ENCODE peak calls at places on chromosomes 1 and 21, in eight cellular contexts. H, N, U, S, M, R, T and E are unnamed samples.
A peak's percentile ranks its signal among the peaks of the same experiment; 100 is the strongest.

GRCh38 chr1:182259229-182259872 is 132.2 kb downstream of the GLUL start:
- DNase-seq in H (no peak), N (no peak), U (no peak), S (peak; percentile 76), M (no peak), R (peak; percentile 34), T (peak; percentile 19), E (no peak)

GRCh38 chr1:64686828-64687724 is 57.8 kb upstream of the RAVER2 start:
- DNase-seq in H (peak; percentile 65), N (peak; percentile 47), U (peak; percentile 46), S (peak; percentile 76), M (peak; percentile 71), R (no peak), T (peak; percentile 85), E (no peak)

GRCh38 chr1:59393211-59394180 is 96.6 kb downstream of the FGGY start:
- DNase-seq in H (peak; percentile 91), N (peak; percentile 78), U (no peak), S (no peak), M (peak; percentile 44), R (no peak), T (no peak), E (no peak)

GRCh38 chr1:109482796-109483638 is 688 bp upstream of the ATXN7L2 start:
- DNase-seq in H (peak; percentile 13), N (no peak), U (no peak), S (no peak), M (peak; percentile 77), R (no peak), T (no peak), E (no peak)

GRCh38 chr1:53799141-53799540 is 39.0 kb downstream of the NDC1 start:
- DNase-seq in H (no peak), N (no peak), U (no peak), S (no peak), M (no peak), R (no peak), T (no peak), E (no peak)

GRCh38 chr1:50841791-50842387 is 118.2 kb downstream of the FAF1 start:
- DNase-seq in H (peak; percentile 62), N (no peak), U (no peak), S (no peak), M (no peak), R (no peak), T (no peak), E (no peak)

GRCh38 chr1:242427519-242427918 is 97.0 kb downstream of the PLD5 start:
- DNase-seq in H (no peak), N (no peak), U (no peak), S (no peak), M (no peak), R (no peak), T (no peak), E (no peak)

GRCh38 chr1:229027622-229028182 is 243.2 kb upstream of the RAB4A start:
- DNase-seq in H (peak; percentile 37), N (peak; percentile 1), U (no peak), S (peak; percentile 20), M (peak; percentile 71), R (no peak), T (peak; percentile 48), E (no peak)

GRCh38 chr1:107267489-107267888 is 126.7 kb downstream of the NTNG1 start:
- DNase-seq in H (no peak), N (no peak), U (no peak), S (no peak), M (no peak), R (no peak), T (no peak), E (no peak)

GRCh38 chr21:36178349-36178748 is 21.7 kb downstream of the DOP1B start:
- DNase-seq in H (no peak), N (no peak), U (no peak), S (no peak), M (no peak), R (no peak), T (no peak), E (no peak)

GRCh38 chr1:228955691-228956090 is 220.4 kb downstream of the RHOU start:
- DNase-seq in H (peak; percentile 70), N (peak; percentile 50), U (no peak), S (no peak), M (no peak), R (no peak), T (peak; percentile 27), E (no peak)

GRCh38 chr21:44517175-44517899 is 22.7 kb downstream of the KRTAP10-1 start:
- DNase-seq in H (peak; percentile 29), N (peak; percentile 7), U (peak; percentile 53), S (no peak), M (peak; percentile 55), R (no peak), T (no peak), E (no peak)

GRCh38 chr1:31689821-31690220 is 14.0 kb downstream of the COL16A1 start:
- DNase-seq in H (peak; percentile 96), N (peak; percentile 91), U (peak; percentile 47), S (peak; percentile 92), M (no peak), R (no peak), T (peak; percentile 95), E (no peak)

GRCh38 chr1:205961970-205962820 is 18.9 kb upstream of the SLC26A9 start:
- DNase-seq in H (peak; percentile 7), N (no peak), U (no peak), S (peak; percentile 17), M (no peak), R (no peak), T (peak; percentile 43), E (no peak)

GRCh38 chr1:89995595-89996397 is 886 bp downstream of the ZNF326 start:
- DNase-seq in H (no peak), N (no peak), U (no peak), S (peak; percentile 37), M (no peak), R (no peak), T (no peak), E (no peak)

GRCh38 chr1:87805661-87806376 is 477.1 kb downstream of the LMO4 start:
- DNase-seq in H (peak; percentile 74), N (no peak), U (peak; percentile 13), S (peak; percentile 91), M (no peak), R (no peak), T (peak; percentile 70), E (no peak)

GRCh38 chr21:42629856-42630410 is 23.5 kb upstream of the PDE9A start:
- DNase-seq in H (no peak), N (no peak), U (no peak), S (no peak), M (no peak), R (no peak), T (no peak), E (no peak)

GRCh38 chr21:42120056-42120903 is 49.2 kb downstream of the UMODL1 start:
- DNase-seq in H (no peak), N (no peak), U (no peak), S (peak; percentile 95), M (no peak), R (no peak), T (peak; percentile 38), E (peak; percentile 43)

GRCh38 chr1:5910666-5911065 is 81.6 kb downstream of the NPHP4 start:
- DNase-seq in H (no peak), N (no peak), U (no peak), S (no peak), M (no peak), R (no peak), T (no peak), E (no peak)

DNA sequence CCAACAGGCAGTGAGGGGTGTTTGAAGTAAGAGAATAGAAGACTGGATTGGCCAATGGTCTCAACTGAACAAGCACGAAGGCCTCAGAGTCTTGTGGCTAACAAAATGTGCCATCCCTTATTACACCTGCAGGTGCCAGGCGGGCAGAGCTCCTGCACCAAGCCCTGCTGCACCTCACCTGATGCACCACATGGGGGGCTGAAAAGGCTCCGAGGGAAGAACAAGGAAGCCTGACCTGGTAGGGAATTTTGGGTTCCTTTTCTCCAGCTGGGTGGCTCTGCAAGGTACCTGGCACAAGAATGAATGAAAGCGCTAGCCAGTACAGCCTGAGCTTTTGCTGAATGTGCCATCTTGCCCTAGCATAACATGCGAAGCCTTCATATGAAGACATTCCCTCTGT is 9.7 kb downstream of the HSD3B1 start:
- DNase-seq in H (no peak), N (no peak), U (peak; percentile 2), S (no peak), M (peak; percentile 75), R (no peak), T (no peak), E (no peak)
- TF ChIP-seq CTCF in H (no peak), N (no peak), U (no peak), S (peak; percentile 9), M (peak; percentile 56), R (no peak), T (peak; percentile 19), E (peak; percentile 11)

DNA sequence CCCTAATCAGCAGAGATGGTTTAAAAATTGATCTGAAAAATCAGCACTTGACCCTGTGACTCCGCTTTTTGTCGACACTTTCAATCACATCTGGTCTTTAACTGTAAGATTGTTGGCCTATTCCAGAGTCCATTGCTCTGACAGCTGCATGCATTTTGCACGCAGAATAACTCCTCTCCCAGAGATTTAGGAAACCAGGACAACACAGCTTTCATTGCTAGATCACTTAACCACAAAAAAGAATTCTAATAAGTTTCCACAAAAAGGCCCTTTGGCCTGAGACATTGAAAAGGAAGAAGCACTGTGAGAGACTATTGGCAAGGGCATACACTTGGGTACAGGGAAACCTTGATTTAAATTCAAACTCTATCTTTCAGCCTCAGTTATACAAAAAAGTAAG is 373.1 kb downstream of the TGFB2 start:
- DNase-seq in H (peak; percentile 37), N (no peak), U (no peak), S (no peak), M (no peak), R (no peak), T (no peak), E (no peak)
- H3K4me3 ChIP-seq in H (no peak overlapping the region), N (no peak overlapping the region), U (no peak overlapping the region), S (no peak overlapping the region), M (no peak overlapping the region), R (no peak overlapping the region), T (no peak overlapping the region), E (no peak overlapping the region)

DNA sequence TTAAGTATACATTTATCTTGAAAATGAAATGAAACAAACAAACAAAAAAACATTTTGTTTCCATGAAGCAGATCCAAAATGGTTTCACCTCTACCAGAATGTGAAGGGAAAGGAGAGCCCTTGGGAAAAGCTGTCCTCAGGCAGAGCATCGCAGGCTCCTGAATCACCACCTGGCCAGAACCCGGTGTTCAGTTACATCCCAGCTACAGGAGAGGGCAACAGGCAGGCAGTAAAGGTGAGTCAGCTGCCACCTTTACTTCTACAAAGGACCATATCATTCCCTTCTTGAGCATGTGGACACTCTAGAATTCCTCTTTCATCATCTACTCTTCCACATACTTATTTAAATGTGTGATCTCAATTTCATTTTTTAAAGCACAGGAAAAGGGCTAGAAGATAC is 151.2 kb downstream of the PIGK start:
- DNase-seq in H (no peak), N (no peak), U (no peak), S (peak; percentile 81), M (peak; percentile 65), R (no peak), T (peak; percentile 80), E (no peak)
- TF ChIP-seq CTCF in H (no peak), N (no peak), U (no peak), S (no peak), M (no peak), R (no peak), T (no peak), E (no peak)

GRCh38 chr1:26044414-26044813 is 1.5 kb downstream of the SLC30A2 start:
- DNase-seq in H (no peak), N (no peak), U (no peak), S (no peak), M (no peak), R (no peak), T (no peak), E (no peak)
- H3K4me3 ChIP-seq in H (no peak overlapping the region), N (no peak overlapping the region), U (no peak overlapping the region), S (no peak overlapping the region), M (no peak overlapping the region), R (no peak overlapping the region), T (no peak overlapping the region), E (no peak overlapping the region)

GRCh38 chr1:211748810-211749209 is 73.4 kb upstream of the NEK2 start:
- DNase-seq in H (no peak), N (no peak), U (no peak), S (no peak), M (no peak), R (no peak), T (no peak), E (no peak)
- TF ChIP-seq CTCF in H (no peak), N (no peak), U (no peak), S (no peak), M (no peak), R (no peak), T (no peak), E (no peak)